ENCODE peak calls at places on chromosome 21, in nine cellular contexts. E is progenitor cell of endocrine pancreas; B is stimulated activated CD8-positive, alpha-beta memory T cell treated with anti-CD3 and anti-CD28 coated beads, Interleukin-4, amount 100 ng/mL, for 4 hours; Z is dermis blood vessel endothelial cell; T is H54; M is A549; D is H4; F is GM23338; V is Calu3. P is an unnamed sample.

GRCh38 chr21:28018741-28019669 is 973.7 kb downstream of the LTN1 start:
- DNase-seq in V (peak), Z (peak), M (no peak), E (no peak), D (peak), F (peak), T (peak), B (no peak), P (peak)

GRCh38 chr21:35198004-35198403 is 148.9 kb upstream of the RUNX1 start:
- DNase-seq in V (peak), D (peak), B (no peak), Z (peak), M (peak), F (no peak), T (no peak), E (no peak), P (no peak)

GRCh38 chr21:30216041-30216723 is at the start of gene CLDN8:
- DNase-seq in D (no peak), T (no peak), E (no peak), B (no peak), V (peak), Z (no peak), F (no peak), M (no peak), P (peak)

GRCh38 chr21:42641311-42642218 is 11.9 kb upstream of the PDE9A start:
- DNase-seq in Z (no peak), B (no peak), F (peak), M (no peak), T (no peak), E (no peak), V (no peak), D (no peak), P (no peak)

GRCh38 chr21:9780441-9780937 is 740.9 kb upstream of the TPTE start:
- DNase-seq in B (no peak), Z (no peak), V (no peak), F (no peak), D (no peak), E (no peak), M (no peak), T (no peak), P (no peak)

GRCh38 chr21:32131960-32132359 is 146.9 kb downstream of the MIS18A start:
- DNase-seq in D (peak), F (no peak), E (no peak), M (peak), Z (peak), V (no peak), T (peak), B (no peak), P (no peak)

GRCh38 chr21:46605759-46606426 is 1.0 kb upstream of the S100B start:
- DNase-seq in M (no peak), Z (no peak), V (no peak), E (no peak), B (peak), T (no peak), F (no peak), D (no peak), P (peak)

GRCh38 chr21:31872452-31873274 is at the start of gene HUNK:
- DNase-seq in M (peak), D (no peak), B (no peak), Z (peak), F (peak), V (peak), E (peak), T (no peak), P (peak)

GRCh38 chr21:37164742-37165141 is 91.7 kb downstream of the TTC3 start:
- DNase-seq in F (no peak), V (no peak), Z (no peak), E (no peak), T (no peak), M (no peak), B (no peak), D (no peak), P (no peak)

GRCh38 chr21:28148400-28149064 is 844.1 kb downstream of the LTN1 start:
- DNase-seq in D (no peak), V (peak), F (no peak), Z (no peak), E (no peak), T (no peak), M (no peak), B (no peak), P (peak)

GRCh38 chr21:25375675-25376074 is 231.6 kb downstream of the MRPL39 start:
- DNase-seq in Z (no peak), M (no peak), E (no peak), T (no peak), D (no peak), F (no peak), V (no peak), B (no peak), P (no peak)

GRCh38 chr21:17679002-17679600 is 66.4 kb upstream of the BTG3 start:
- DNase-seq in Z (peak), F (peak), B (no peak), E (no peak), M (peak), T (peak), D (peak), V (peak), P (no peak)

GRCh38 chr21:43855955-43856354 is 9.1 kb upstream of the AGPAT3 start:
- DNase-seq in F (no peak), M (no peak), B (no peak), V (no peak), T (no peak), E (no peak), Z (no peak), D (no peak), P (no peak)

P was measured in body of pancreas.